ENCODE peak calls at places on chromosomes 3 and 15, in ten cellular contexts. E is memory B cell; H is activated CD4-positive, alpha-beta memory T cell treated with anti-CD3 and anti-CD28 coated beads for 36 hours; P is HT1080; I is OCI-M1; Q is NB4; V is omental fat pad; L is T-cell; G is iPS-NIHi11; B is midbrain. C is an unnamed sample.

GRCh38 chr15:52261498-52262242 is 33.9 kb downstream of the MYO5C start:
- DNase-seq in L (no peak), B (peak; percentile 12), H (peak; percentile 87), V (no peak), E (peak; percentile 19), I (peak; percentile 77), Q (peak; percentile 54), G (peak; percentile 90), P (peak; percentile 95), C (peak; percentile 59)

GRCh38 chr3:40103829-40104228 is 205.7 kb upstream of the EIF1B start:
- DNase-seq in I (no peak), V (no peak), H (no peak), Q (no peak), G (no peak), L (no peak), E (no peak), B (no peak), P (no peak), C (no peak)

GRCh38 chr3:69902386-69902785 is 97.1 kb upstream of the SAMMSON start:
- DNase-seq in I (no peak), Q (no peak), L (no peak), B (no peak), G (no peak), H (no peak), E (no peak), V (no peak), P (no peak), C (no peak)

GRCh38 chr15:65087873-65088642 is 11.5 kb downstream of the KBTBD13 start:
- DNase-seq in P (no peak), G (no peak), Q (no peak), H (no peak), L (no peak), E (no peak), V (no peak), B (no peak), I (no peak), C (no peak)

GRCh38 chr3:69787436-69788168 is 48.3 kb downstream of the MITF start:
- DNase-seq in P (peak; percentile 86), B (no peak), I (peak; percentile 17), E (no peak), L (no peak), Q (no peak), V (no peak), G (no peak), H (no peak), C (no peak)

GRCh38 chr3:115676336-115676735 is 53.0 kb downstream of the GAP43 start:
- DNase-seq in G (no peak), H (no peak), L (no peak), B (no peak), E (no peak), I (no peak), V (no peak), P (no peak), Q (no peak), C (no peak)

GRCh38 chr3:126921425-126921824 is 61.5 kb upstream of the PLXNA1 start:
- DNase-seq in Q (no peak), P (no peak), H (no peak), I (no peak), B (no peak), G (no peak), L (no peak), E (no peak), V (no peak), C (no peak)

GRCh38 chr3:128788268-128788869 is 62.4 kb downstream of the RAB7A start:
- DNase-seq in E (no peak), H (no peak), Q (no peak), V (no peak), L (no peak), G (no peak), B (no peak), P (no peak), I (no peak), C (no peak)

GRCh38 chr15:94582368-94582767 is 351.0 kb downstream of the MCTP2 start:
- DNase-seq in G (peak; percentile 43), E (no peak), I (peak; percentile 83), H (peak; percentile 59), P (peak; percentile 36), L (no peak), V (no peak), Q (peak; percentile 84), B (peak; percentile 31), C (peak; percentile 81)

GRCh38 chr3:27195059-27195458 is 174.1 kb downstream of the NEK10 start:
- DNase-seq in H (no peak), V (no peak), E (no peak), L (no peak), G (no peak), P (peak; percentile 26), B (no peak), I (no peak), Q (no peak), C (no peak)

GRCh38 chr15:98580577-98580976 is 67.8 kb upstream of the IGF1R start:
- DNase-seq in B (no peak), L (no peak), I (no peak), G (no peak), V (no peak), H (no peak), Q (no peak), E (no peak), P (no peak), C (no peak)

GRCh38 chr15:67093146-67093874 is 27.9 kb downstream of the SMAD3 start:
- DNase-seq in V (peak; percentile 18), E (peak; percentile 80), G (no peak), I (no peak), Q (peak; percentile 99), P (no peak), H (no peak), B (peak; percentile 31), L (no peak), C (peak; percentile 94)

GRCh38 chr3:188881954-188882641 is 289.7 kb upstream of the TPRG1 start:
- DNase-seq in L (no peak), P (peak; percentile 90), Q (no peak), G (no peak), B (no peak), V (no peak), H (no peak), E (no peak), I (no peak), C (no peak)